ENCODE peak calls at places on chromosome 16, in ten cellular contexts. X, F, Y, O, U, D, S, E, C and L are unnamed samples.

GRCh38 chr16:87344165-87344930 is 27.2 kb upstream of the C16orf95 start:
- DNase-seq in X (no peak), U (no peak), C (no peak), S (no peak), O (no peak), E (no peak), F (no peak), Y (no peak), D (no peak), L (no peak)

GRCh38 chr16:47728229-47728628 is 267.1 kb downstream of the PHKB start:
- DNase-seq in X (no peak), D (no peak), U (no peak), Y (no peak), E (no peak), C (no peak), F (no peak), S (no peak), O (no peak), L (no peak)

GRCh38 chr16:57781349-57781740 is 20.9 kb downstream of the KIFC3 start:
- DNase-seq in E (no peak), F (no peak), Y (no peak), U (no peak), C (no peak), S (no peak), D (no peak), O (no peak), X (no peak), L (no peak)

GRCh38 chr16:85275533-85276249 is 163.4 kb upstream of the CIBAR2 start:
- DNase-seq in Y (peak), S (no peak), X (no peak), O (peak), F (no peak), D (peak), C (peak), U (peak), E (peak), L (no peak)

GRCh38 chr16:88784074-88784855 is 755 bp downstream of the PIEZO1 start:
- DNase-seq in D (peak), U (peak), E (peak), Y (peak), O (no peak), X (peak), F (no peak), C (peak), S (peak), L (no peak)

GRCh38 chr16:86092586-86093480 is 193.9 kb downstream of the IRF8 start:
- DNase-seq in F (no peak), D (no peak), O (no peak), X (no peak), Y (no peak), C (no peak), E (no peak), S (no peak), U (no peak), L (no peak)

GRCh38 chr16:27259710-27260109 is 8.9 kb downstream of the NSMCE1 start:
- DNase-seq in X (no peak), F (no peak), S (no peak), O (no peak), D (no peak), U (no peak), Y (no peak), C (no peak), E (no peak), L (no peak)

GRCh38 chr16:76287466-76287865 is 10.3 kb downstream of the CNTNAP4 start:
- DNase-seq in C (no peak), E (no peak), Y (no peak), S (no peak), O (no peak), F (no peak), D (no peak), U (no peak), X (no peak), L (no peak)

GRCh38 chr16:22847100-22847499 is 33.1 kb downstream of the HS3ST2 start:
- DNase-seq in D (no peak), X (no peak), E (no peak), F (no peak), U (no peak), O (no peak), S (no peak), Y (no peak), C (no peak), L (no peak)

GRCh38 chr16:4385066-4385788 is 13.6 kb downstream of the VASN start:
- DNase-seq in Y (no peak), C (no peak), O (no peak), D (no peak), S (no peak), F (no peak), E (no peak), U (no peak), X (no peak), L (no peak)

GRCh38 chr16:68992521-68992920 is 112.9 kb upstream of the HAS3 start:
- DNase-seq in U (peak), E (no peak), F (no peak), X (peak), D (no peak), O (no peak), C (peak), Y (no peak), S (no peak), L (no peak)

GRCh38 chr16:9302102-9302501 is 210.7 kb downstream of the HAPSTR1 start:
- DNase-seq in F (no peak), U (no peak), C (no peak), O (no peak), Y (no peak), X (no peak), E (no peak), S (no peak), D (no peak), L (no peak)

GRCh38 chr16:5024632-5025031 is 9.1 kb downstream of the NAGPA start:
- DNase-seq in X (no peak), E (no peak), Y (peak), S (no peak), U (no peak), O (no peak), F (peak), D (no peak), C (peak), L (peak)